ENCODE peak calls at places on chromosome 20, in nine cellular contexts. E is NCI-H1417; Y is posterior cingulate gyrus; K is caudate nucleus; I is iris pigment epithelial cell; O is stimulated activated CD8-positive, alpha-beta memory T cell treated with anti-CD3 and anti-CD28 coated beads, Interleukin-12 subunit alpha, Interleukin-12 subunit beta, amount 100 ng/mL, for 4 hours; H is dorsolateral prefrontal cortex; M is fibroblast of mammary gland; D is left lobe of liver. L is an unnamed sample.
A peak's percentile ranks its signal among the peaks of the same experiment; 100 is the strongest.

GRCh38 chr20:62728028-62728780 is 19.6 kb downstream of the NTSR1 start:
- DNase-seq in Y (no peak), D (no peak), E (no peak), H (no peak), K (no peak), M (no peak), O (no peak), I (no peak), L (no peak)

GRCh38 chr20:63053430-63054102 is 46.8 kb upstream of the BHLHE23 start:
- DNase-seq in E (no peak), O (no peak), I (no peak), Y (no peak), K (no peak), D (no peak), M (no peak), H (no peak), L (no peak)

GRCh38 chr20:5696011-5696559 is 54.1 kb upstream of the SHLD1 start:
- DNase-seq in M (peak; percentile 100), K (no peak), H (no peak), E (no peak), O (no peak), Y (no peak), I (peak; percentile 88), D (peak; percentile 80), L (peak; percentile 92)

GRCh38 chr20:16474342-16474741 is 98.9 kb downstream of the KIF16B start:
- DNase-seq in Y (no peak), D (no peak), K (no peak), I (no peak), M (no peak), H (no peak), O (no peak), E (no peak), L (no peak)

GRCh38 chr20:24017160-24017761 is 28.7 kb upstream of the GGTLC1 start:
- DNase-seq in K (no peak), Y (no peak), E (no peak), H (no peak), O (no peak), D (no peak), I (no peak), M (peak; percentile 1), L (no peak)

GRCh38 chr20:50303573-50304500 is 113.2 kb downstream of the CEBPB start:
- DNase-seq in I (peak; percentile 81), Y (no peak), M (peak; percentile 96), O (no peak), D (peak; percentile 86), K (peak; percentile 16), H (peak; percentile 67), E (peak; percentile 38), L (peak; percentile 67)

GRCh38 chr20:43767686-43768474 is 41.1 kb upstream of the GTSF1L start:
- DNase-seq in E (no peak), Y (no peak), D (no peak), H (no peak), M (peak; percentile 61), I (peak; percentile 45), K (no peak), O (no peak), L (no peak)

GRCh38 chr20:721876-722275 is 46.3 kb upstream of the SCRT2 start:
- DNase-seq in O (no peak), Y (no peak), I (no peak), K (no peak), D (no peak), H (no peak), M (no peak), E (no peak), L (no peak)

GRCh38 chr20:595330-596308 is 14.5 kb downstream of the TCF15 start:
- DNase-seq in E (no peak), H (no peak), Y (no peak), D (no peak), I (no peak), O (no peak), K (no peak), M (no peak), L (no peak)

GRCh38 chr20:51810155-51811039 is 8.1 kb upstream of the SALL4 start:
- DNase-seq in E (no peak), O (no peak), I (peak; percentile 25), H (no peak), Y (no peak), M (no peak), D (no peak), K (no peak), L (no peak)

GRCh38 chr20:38497246-38497645 is 24.6 kb downstream of the RALGAPB start:
- DNase-seq in E (no peak), O (no peak), K (no peak), H (no peak), I (peak; percentile 80), D (no peak), M (no peak), Y (no peak), L (peak; percentile 62)

GRCh38 chr20:47768016-47768953 is 17.0 kb downstream of the SULF2 start:
- DNase-seq in M (no peak), O (no peak), D (peak; percentile 69), Y (no peak), K (no peak), E (no peak), H (no peak), I (no peak), L (no peak)

GRCh38 chr20:20010639-20011500 is 6.3 kb upstream of the NAA20 start:
- DNase-seq in M (peak; percentile 75), Y (no peak), D (no peak), H (no peak), I (peak; percentile 90), K (no peak), O (no peak), E (peak; percentile 17), L (no peak)

GRCh38 chr20:35134472-35134871 is 12.7 kb downstream of the EDEM2 start:
- DNase-seq in H (no peak), O (no peak), K (no peak), Y (no peak), D (no peak), E (no peak), I (peak; percentile 29), M (no peak), L (no peak)

GRCh38 chr20:44959082-44959895 is 908 bp downstream of the TOMM34 start:
- DNase-seq in M (peak; percentile 83), O (peak; percentile 49), D (no peak), K (no peak), Y (no peak), E (no peak), I (peak; percentile 85), H (no peak), L (peak; percentile 58)

GRCh38 chr20:62595491-62595890 is 46.8 kb upstream of the SLCO4A1 start:
- DNase-seq in I (peak; percentile 74), M (peak; percentile 72), Y (no peak), H (no peak), D (no peak), E (peak; percentile 30), O (no peak), K (no peak), L (peak; percentile 33)

GRCh38 chr20:48826883-48827771 is 672 bp downstream of the PREX1 start:
- DNase-seq in E (no peak), H (no peak), O (no peak), M (no peak), D (no peak), Y (no peak), K (no peak), I (peak; percentile 35), L (no peak)

GRCh38 chr20:10578607-10579006 is 95.2 kb downstream of the JAG1 start:
- DNase-seq in E (peak; percentile 19), Y (no peak), O (no peak), D (no peak), M (peak; percentile 72), I (peak; percentile 92), K (no peak), H (no peak), L (no peak)

GRCh38 chr20:5090191-5090590 is 29.6 kb downstream of the PCNA start:
- DNase-seq in D (no peak), K (no peak), E (no peak), I (no peak), M (no peak), Y (no peak), O (no peak), H (no peak), L (no peak)

GRCh38 chr20:3710703-3711417 is 1.5 kb downstream of the SIGLEC1 start:
- DNase-seq in O (peak; percentile 41), M (peak; percentile 41), I (peak; percentile 25), K (peak; percentile 54), D (peak; percentile 73), Y (peak; percentile 41), E (peak; percentile 61), H (peak; percentile 70), L (peak; percentile 12)

GRCh38 chr20:32168184-32168910 is 39.2 kb downstream of the PLAGL2 start:
- DNase-seq in D (no peak), E (peak; percentile 43), I (peak; percentile 73), H (no peak), Y (no peak), M (peak; percentile 57), O (no peak), K (no peak), L (peak; percentile 14)

GRCh38 chr20:38054647-38055046 is 21.1 kb downstream of the RPRD1B start:
- DNase-seq in M (no peak), O (no peak), E (no peak), D (no peak), I (no peak), K (no peak), H (no peak), Y (no peak), L (no peak)

GRCh38 chr20:49559411-49560081 is 8.4 kb downstream of the PTGIS start:
- DNase-seq in Y (no peak), K (no peak), D (no peak), M (peak; percentile 98), E (no peak), O (no peak), I (peak; percentile 62), H (no peak), L (no peak)

GRCh38 chr20:51797357-51798025 is 4.8 kb downstream of the SALL4 start:
- DNase-seq in H (no peak), O (no peak), E (peak; percentile 40), M (no peak), Y (no peak), I (no peak), D (no peak), K (no peak), L (peak; percentile 12)

GRCh38 chr20:13119583-13119982 is 101.5 kb upstream of the ISM1 start:
- DNase-seq in M (peak; percentile 64), Y (no peak), O (no peak), D (no peak), H (no peak), K (no peak), I (peak; percentile 61), E (peak; percentile 64), L (peak; percentile 61)